ENCODE peak calls at places on chromosome 21, in five cellular contexts. R is Panc1, W is upper lobe of left lung, P is HCT116, O is GM12878. L is an unnamed sample. For H3K4me1, the result is how much of the 10 kb centered on the place peaks cover.

GRCh38 chr21:22395965-22396364 is 1397.8 kb downstream of the NCAM2 start:
- ATAC-seq in O (no peak), P (no peak), R (no peak), W (no peak), L (no peak)

GRCh38 chr21:15592271-15592860 is 137.4 kb upstream of the USP25 start:
- ATAC-seq in P (no peak), W (peak), R (no peak), O (no peak), L (peak)

GRCh38 chr21:34996304-34997081 is 52.6 kb downstream of the RUNX1 start:
- ATAC-seq in W (peak), O (no peak), R (no peak), P (no peak), L (peak)

GRCh38 chr21:44315691-44316208 is 15.9 kb downstream of the PFKL start:
- ATAC-seq in W (no peak), O (no peak), R (no peak), P (no peak), L (no peak)

GRCh38 chr21:26162081-26162480 is 8.5 kb downstream of the APP start:
- ATAC-seq in P (no peak), R (no peak), O (no peak), W (no peak), L (no peak)

GRCh38 chr21:20169812-20170576 is 828.2 kb upstream of the NCAM2 start:
- ATAC-seq in R (no peak), W (no peak), O (no peak), P (no peak), L (no peak)

GRCh38 chr21:46635324-46636180 is at the start of gene PRMT2:
- ATAC-seq in P (peak), W (peak), O (peak), R (peak), L (peak)

GRCh38 chr21:19759836-19760235 is 1238.4 kb upstream of the NCAM2 start:
- ATAC-seq in R (no peak), O (no peak), W (no peak), P (no peak), L (no peak)

GRCh38 chr21:33682992-33683627 is 40.8 kb downstream of the ITSN1 start:
- ATAC-seq in O (no peak), P (peak), W (peak), R (peak), L (peak)

GRCh38 chr21:16084776-16085364 is 355.1 kb downstream of the USP25 start:
- ATAC-seq in W (peak), R (no peak), P (no peak), O (no peak), L (peak)

GRCh38 chr21:16742116-16742515 is 770.7 kb upstream of the CXADR start:
- ATAC-seq in O (no peak), W (peak), R (no peak), P (no peak), L (peak)

GRCh38 chr21:26124421-26124833 is 46.1 kb downstream of the APP start:
- ATAC-seq in R (no peak), P (no peak), W (peak), O (no peak), L (peak)

GRCh38 chr21:15466329-15466728 is 263.5 kb upstream of the USP25 start:
- ATAC-seq in P (no peak), W (no peak), R (no peak), O (no peak), L (no peak)

GRCh38 chr21:44356636-44357035 is 3.2 kb downstream of the TRPM2 start:
- ATAC-seq in O (peak), P (no peak), R (no peak), W (no peak), L (no peak)

GRCh38 chr21:25494804-25495203 is 112.5 kb downstream of the MRPL39 start:
- ATAC-seq in O (peak), W (no peak), R (no peak), P (no peak), L (no peak)

GRCh38 chr21:26843912-26844257 is 1.3 kb downstream of the ADAMTS1 start:
- ATAC-seq in P (no peak), R (peak), O (no peak), W (peak), L (no peak)

GRCh38 chr21:46375560-46376230 is 51.7 kb downstream of the PCNT start:
- ATAC-seq in W (peak), P (no peak), O (no peak), R (no peak), L (no peak)

GRCh38 chr21:32593690-32594089 is 8.4 kb upstream of the TCP10L start:
- ATAC-seq in O (no peak), R (no peak), P (no peak), W (no peak), L (no peak)
- H3K27ac ChIP-seq in O (no peak), R (no peak), P (no peak), W (no peak), L (no peak)

GRCh38 chr21:42538479-42539275 is 25.0 kb downstream of the SLC37A1 start:
- ATAC-seq in W (no peak), P (no peak), R (no peak), O (no peak), L (no peak)
- TF ChIP-seq POLR2AphosphoS5 in W (no peak), P (no peak), R (no peak), O (no peak), L (no peak)

GRCh38 chr21:36540700-36541099 is 60.8 kb upstream of the CLDN14 start:
- ATAC-seq in P (no peak), W (no peak), R (no peak), O (peak), L (no peak)
- H3K4me1 ChIP-seq in P (under half), W (under half), R (under half), O (under half), L (under half)

DNA sequence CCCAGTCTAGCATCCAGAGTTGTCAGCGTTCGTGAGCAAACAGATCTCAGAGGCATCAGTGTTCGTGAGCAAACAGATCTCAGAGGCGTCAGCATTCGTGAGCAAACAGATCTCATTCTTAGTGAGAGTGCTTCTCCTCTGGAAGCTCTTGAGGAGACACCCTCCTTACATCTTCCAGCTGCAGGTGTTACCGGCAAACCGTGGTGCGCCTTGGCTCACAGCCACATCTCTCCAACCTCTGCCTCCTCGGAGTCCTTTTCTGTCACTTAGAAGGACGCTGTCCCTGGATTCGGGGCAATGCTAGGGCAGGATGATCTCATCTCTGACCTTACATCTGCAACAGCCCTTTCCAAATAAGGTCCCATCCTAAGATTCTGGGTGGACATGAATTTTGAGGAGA is 14.6 kb upstream of the UMODL1 start:
- ATAC-seq in O (no peak), R (no peak), W (no peak), P (no peak), L (no peak)
- H3K27ac ChIP-seq in O (no peak), R (no peak), W (peak), P (no peak), L (no peak)

GRCh38 chr21:38448619-38449186 is 49.6 kb downstream of the ERG start:
- ATAC-seq in W (no peak), R (no peak), O (no peak), P (no peak), L (no peak)
- TF ChIP-seq POLR2AphosphoS5 in W (no peak), R (no peak), O (no peak), P (no peak), L (no peak)

GRCh38 chr21:28832715-28833061 is 160.0 kb downstream of the LTN1 start:
- ATAC-seq in W (no peak), P (no peak), O (no peak), R (no peak), L (no peak)

GRCh38 chr21:28832013-28832714 is 160.5 kb downstream of the LTN1 start:
- ATAC-seq in W (no peak), R (peak), O (peak), P (no peak), L (no peak)

GRCh38 chr21:28834335-28835238 is 158.1 kb downstream of the LTN1 start:
- ATAC-seq in W (no peak), P (no peak), O (no peak), R (no peak), L (no peak)

GRCh38 chr21:28833609-28834008 is 159.1 kb downstream of the LTN1 start:
- ATAC-seq in P (no peak), W (no peak), R (no peak), O (no peak), L (no peak)

DNA sequence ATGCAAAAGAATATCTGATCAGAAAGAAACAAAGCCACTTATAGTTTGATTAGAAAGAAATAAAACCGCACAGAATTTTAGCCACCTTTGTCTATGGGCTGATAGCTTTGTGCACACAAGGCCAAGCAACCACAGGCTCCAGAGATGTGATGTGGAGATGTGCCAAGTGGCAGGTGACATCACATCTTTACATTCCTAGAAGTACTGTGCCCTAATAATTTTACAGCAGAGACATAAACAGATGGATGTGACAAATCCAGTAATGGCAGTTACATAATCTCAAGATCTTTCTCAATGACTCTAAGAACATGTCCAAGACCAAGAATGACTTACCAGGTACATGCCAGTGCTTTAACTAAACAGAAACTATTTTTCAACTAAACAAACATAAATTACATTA is 159.5 kb downstream of the LTN1 start:
- ATAC-seq in W (no peak), O (no peak), P (no peak), R (no peak), L (peak)
- H3K4me1 ChIP-seq in W (under half), O (under half), P (under half), R (under half), L (under half)

GRCh38 chr21:43287111-43287973 is 118.5 kb downstream of the CRYAA start:
- ATAC-seq in R (peak), W (no peak), O (peak), P (no peak), L (no peak)
- H3K27ac ChIP-seq in R (no peak), W (no peak), O (no peak), P (no peak), L (no peak)

GRCh38 chr21:38346286-38346685 is 89.5 kb downstream of the KCNJ15 start:
- ATAC-seq in P (no peak), W (no peak), R (no peak), O (no peak), L (no peak)

GRCh38 chr21:38341546-38342012 is 84.8 kb downstream of the KCNJ15 start:
- ATAC-seq in R (no peak), W (no peak), P (no peak), O (no peak), L (peak)

GRCh38 chr21:38342734-38343133 is 85.9 kb downstream of the KCNJ15 start:
- ATAC-seq in R (no peak), O (no peak), P (no peak), W (no peak), L (no peak)

GRCh38 chr21:38340131-38340530 is 83.3 kb downstream of the KCNJ15 start:
- ATAC-seq in O (no peak), P (no peak), W (no peak), R (no peak), L (no peak)

DNA sequence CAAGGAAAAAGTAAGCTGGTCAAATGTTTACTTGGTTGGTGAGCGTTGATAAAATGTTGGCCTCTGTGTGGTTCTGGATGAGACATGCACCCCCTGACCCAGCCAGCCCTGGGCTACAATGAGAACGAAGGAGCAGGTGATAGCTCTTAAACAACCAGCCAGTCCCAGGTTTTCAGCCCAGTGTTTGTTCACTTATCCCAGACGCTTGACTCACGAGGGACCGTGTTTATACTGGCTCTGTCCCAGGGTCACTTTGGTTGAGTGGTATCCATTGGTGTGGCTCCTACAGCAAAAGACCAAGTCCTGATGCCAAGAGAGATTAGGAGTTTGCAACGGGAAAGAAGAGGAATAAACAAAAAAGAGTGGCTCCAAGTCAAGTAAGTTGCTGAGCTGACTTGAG is 86.9 kb downstream of the KCNJ15 start:
- ATAC-seq in R (no peak), O (no peak), W (peak), P (no peak), L (no peak)
- TF ChIP-seq POLR2AphosphoS5 in R (no peak), O (no peak), W (peak), P (no peak), L (no peak)

GRCh38 chr21:45365608-45366241 is 39.2 kb upstream of the COL18A1 start:
- ATAC-seq in P (peak), W (no peak), R (no peak), O (no peak), L (no peak)
- H3K4me1 ChIP-seq in P (half or more), W (under half), R (half or more), O (under half), L (under half)

GRCh38 chr21:42094811-42095210 is 23.7 kb downstream of the UMODL1 start:
- ATAC-seq in R (no peak), W (no peak), P (no peak), O (no peak), L (no peak)

GRCh38 chr21:42093991-42094417 is 22.9 kb downstream of the UMODL1 start:
- ATAC-seq in P (no peak), R (peak), W (peak), O (no peak), L (peak)

GRCh38 chr21:42097274-42097673 is 26.2 kb downstream of the UMODL1 start:
- ATAC-seq in R (no peak), O (no peak), P (no peak), W (no peak), L (no peak)

GRCh38 chr21:42096593-42096992 is 25.5 kb downstream of the UMODL1 start:
- ATAC-seq in W (no peak), R (no peak), P (no peak), O (no peak), L (no peak)

GRCh38 chr21:42095581-42095980 is 24.5 kb downstream of the UMODL1 start:
- ATAC-seq in O (no peak), W (no peak), R (no peak), P (no peak), L (no peak)
- H3K27ac ChIP-seq in O (no peak), W (no peak), R (no peak), P (no peak), L (no peak)

L was measured in gastroesophageal sphincter.